ENCODE peak calls at places on chromosomes 3 and 15, in five cellular contexts. A is GM12865, X is dorsolateral prefrontal cortex, Z is fibroblast of pulmonary artery, B is Panc1. S is an unnamed sample.

GRCh38 chr3:188686319-188686718 is 485.5 kb upstream of the TPRG1 start:
- DNase-seq in B (no peak), X (no peak), Z (no peak), A (no peak), S (no peak)

GRCh38 chr15:42729409-42729808 is 7.5 kb downstream of the CDAN1 start:
- DNase-seq in Z (no peak), A (no peak), B (no peak), X (no peak), S (no peak)

GRCh38 chr3:172208586-172209332 is 169.4 kb downstream of the FNDC3B start:
- DNase-seq in X (no peak), A (no peak), B (no peak), Z (no peak), S (no peak)

GRCh38 chr3:149160754-149161289 is 31.4 kb downstream of the HPS3 start:
- DNase-seq in X (no peak), Z (peak), B (no peak), A (no peak), S (no peak)

GRCh38 chr3:42179110-42179725 is 86.8 kb downstream of the CCK start:
- DNase-seq in X (no peak), Z (peak), A (no peak), B (peak), S (peak)

GRCh38 chr3:82494977-82495489 is 733.6 kb upstream of the GBE1 start:
- DNase-seq in X (no peak), A (peak), B (no peak), Z (no peak), S (no peak)

GRCh38 chr3:168459229-168459784 is 363.6 kb upstream of the GOLIM4 start:
- DNase-seq in Z (no peak), B (no peak), A (no peak), X (no peak), S (no peak)

GRCh38 chr3:52891615-52892081 is 5.7 kb downstream of the STIMATE start:
- DNase-seq in A (no peak), Z (peak), X (no peak), B (no peak), S (peak)

GRCh38 chr15:40909662-40910625 is 15.7 kb downstream of the VPS18 start:
- DNase-seq in Z (peak), X (no peak), B (no peak), A (no peak), S (peak)

GRCh38 chr3:77053769-77054168 is 13.9 kb downstream of the ROBO2 start:
- DNase-seq in Z (no peak), X (no peak), B (no peak), A (no peak), S (no peak)

GRCh38 chr3:183308746-183309145 is 55.7 kb downstream of the B3GNT5 start:
- DNase-seq in Z (no peak), B (no peak), X (no peak), A (no peak), S (no peak)

GRCh38 chr3:45362161-45362560 is 26.2 kb upstream of the LARS2 start:
- DNase-seq in A (no peak), X (no peak), Z (no peak), B (no peak), S (no peak)

GRCh38 chr3:45366305-45366704 is 22.1 kb upstream of the LARS2 start:
- DNase-seq in X (no peak), Z (no peak), A (no peak), B (no peak), S (no peak)

GRCh38 chr3:45362768-45363167 is 25.6 kb upstream of the LARS2 start:
- DNase-seq in A (no peak), X (no peak), Z (no peak), B (no peak), S (peak)

GRCh38 chr3:45367451-45367850 is 20.9 kb upstream of the LARS2 start:
- DNase-seq in X (no peak), B (no peak), A (no peak), Z (peak), S (peak)

DNA sequence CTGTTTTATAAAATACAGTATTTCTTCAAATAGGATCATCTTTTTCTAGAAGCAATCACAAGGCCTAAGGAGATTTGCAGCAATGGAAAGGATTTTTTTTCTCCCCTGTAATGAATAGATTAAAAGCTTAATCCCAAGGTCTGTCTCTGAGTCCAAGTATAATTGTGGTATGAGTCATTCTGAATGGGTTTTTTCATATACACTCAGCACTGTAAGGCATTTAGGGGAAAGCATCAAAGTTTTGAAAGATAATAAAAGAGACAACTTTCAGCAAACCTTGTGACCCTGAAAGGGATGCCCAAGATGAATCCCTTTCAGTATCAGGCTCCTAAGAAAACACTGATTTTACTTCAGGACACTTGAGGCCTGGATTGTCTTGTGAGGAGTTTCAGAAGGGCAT is 23.3 kb upstream of the LARS2 start:
- DNase-seq in B (no peak), Z (no peak), X (no peak), A (no peak), S (peak)
- TF ChIP-seq CTCF in B (no peak), Z (no peak), X (no peak), A (no peak), S (no peak)

GRCh38 chr15:56286213-56286612 is 42.5 kb upstream of the RFX7 start:
- DNase-seq in Z (no peak), X (no peak), B (no peak), A (no peak), S (no peak)
- TF ChIP-seq CTCF in Z (peak), X (no peak), B (peak), A (peak), S (no peak)

GRCh38 chr15:93046120-93046519 is 42.9 kb downstream of the RGMA start:
- DNase-seq in Z (no peak), B (no peak), A (no peak), X (no peak), S (no peak)

GRCh38 chr15:93043621-93044300 is 45.2 kb downstream of the RGMA start:
- DNase-seq in X (no peak), B (no peak), Z (no peak), A (no peak), S (no peak)

GRCh38 chr15:93046721-93047120 is 42.3 kb downstream of the RGMA start:
- DNase-seq in Z (no peak), A (no peak), B (no peak), X (no peak), S (no peak)

GRCh38 chr15:93044301-93045190 is 44.5 kb downstream of the RGMA start:
- DNase-seq in A (no peak), B (no peak), X (no peak), Z (no peak), S (no peak)

GRCh38 chr15:93045191-93045785 is 43.7 kb downstream of the RGMA start:
- DNase-seq in X (no peak), Z (no peak), B (no peak), A (no peak), S (no peak)
- TF ChIP-seq CTCF in X (no peak), Z (no peak), B (no peak), A (no peak), S (no peak)

GRCh38 chr15:89399070-89399389 is 64.4 kb upstream of the POLG start:
- DNase-seq in X (no peak), A (no peak), B (no peak), Z (no peak), S (no peak)

GRCh38 chr15:89400997-89401590 is 66.5 kb upstream of the POLG start:
- DNase-seq in A (no peak), B (no peak), Z (no peak), X (no peak), S (no peak)

GRCh38 chr15:89400121-89400996 is 65.7 kb upstream of the POLG start:
- DNase-seq in Z (no peak), A (no peak), X (no peak), B (no peak), S (no peak)

GRCh38 chr15:89397653-89398023 is 63.0 kb upstream of the POLG start:
- DNase-seq in B (no peak), A (no peak), X (no peak), Z (no peak), S (no peak)

GRCh38 chr15:89399390-89400120 is 64.9 kb upstream of the POLG start:
- DNase-seq in X (no peak), B (no peak), Z (no peak), A (peak), S (no peak)
- TF ChIP-seq CTCF in X (peak), B (peak), Z (peak), A (peak), S (peak)

S was measured in HFFc6.